ENCODE peak calls at places on chromosome 4, in six cellular contexts. One of them, this sample, is unnamed.
A peak's percentile ranks its signal among the peaks of the same experiment; 100 is the strongest.

GRCh38 chr4:126991965-126992364 is 640.8 kb upstream of the INTU start:
- DNase-seq in CD4-positive, CD25-positive, alpha-beta regulatory T cell: no peak
- DNase-seq in tibial nerve: no peak
- DNase-seq in body of pancreas: no peak
- DNase-seq in aorta: no peak
- DNase-seq in naive thymus-derived CD4-positive, alpha-beta T cell: no peak
- DNase-seq in this sample: no peak

GRCh38 chr4:171432536-171432935 is 380.7 kb upstream of the GALNTL6 start:
- DNase-seq in tibial nerve: no peak
- DNase-seq in aorta: no peak
- DNase-seq in CD4-positive, CD25-positive, alpha-beta regulatory T cell: no peak
- DNase-seq in naive thymus-derived CD4-positive, alpha-beta T cell: no peak
- DNase-seq in body of pancreas: no peak
- DNase-seq in this sample: no peak

GRCh38 chr4:82138376-82138775 is 235.4 kb downstream of the HNRNPD start:
- DNase-seq in body of pancreas: no peak
- DNase-seq in CD4-positive, CD25-positive, alpha-beta regulatory T cell: no peak
- DNase-seq in aorta: no peak
- DNase-seq in tibial nerve: no peak
- DNase-seq in naive thymus-derived CD4-positive, alpha-beta T cell: no peak
- DNase-seq in this sample: no peak

GRCh38 chr4:60805500-60806313 is 394.4 kb upstream of the ADGRL3 start:
- DNase-seq in body of pancreas: no peak
- DNase-seq in naive thymus-derived CD4-positive, alpha-beta T cell: no peak
- DNase-seq in tibial nerve: no peak
- DNase-seq in aorta: no peak
- DNase-seq in CD4-positive, CD25-positive, alpha-beta regulatory T cell: no peak
- DNase-seq in this sample: peak; percentile 55

GRCh38 chr4:16745009-16745408 is 153.4 kb downstream of the LDB2 start:
- DNase-seq in tibial nerve: no peak
- DNase-seq in CD4-positive, CD25-positive, alpha-beta regulatory T cell: no peak
- DNase-seq in body of pancreas: peak; percentile 27
- DNase-seq in aorta: no peak
- DNase-seq in naive thymus-derived CD4-positive, alpha-beta T cell: no peak
- DNase-seq in this sample: no peak

GRCh38 chr4:177726111-177726510 is 283.9 kb upstream of the AGA start:
- DNase-seq in naive thymus-derived CD4-positive, alpha-beta T cell: no peak
- DNase-seq in aorta: no peak
- DNase-seq in body of pancreas: no peak
- DNase-seq in tibial nerve: no peak
- DNase-seq in CD4-positive, CD25-positive, alpha-beta regulatory T cell: no peak
- DNase-seq in this sample: no peak

GRCh38 chr4:127967141-127967775 is 2.1 kb downstream of the ABHD18 start:
- DNase-seq in aorta: no peak
- DNase-seq in body of pancreas: no peak
- DNase-seq in naive thymus-derived CD4-positive, alpha-beta T cell: no peak
- DNase-seq in CD4-positive, CD25-positive, alpha-beta regulatory T cell: no peak
- DNase-seq in tibial nerve: no peak
- DNase-seq in this sample: no peak

GRCh38 chr4:174105202-174105601 is 178.3 kb downstream of the FBXO8 start:
- DNase-seq in aorta: no peak
- DNase-seq in naive thymus-derived CD4-positive, alpha-beta T cell: no peak
- DNase-seq in CD4-positive, CD25-positive, alpha-beta regulatory T cell: no peak
- DNase-seq in body of pancreas: no peak
- DNase-seq in tibial nerve: no peak
- DNase-seq in this sample: no peak

GRCh38 chr4:186144180-186144579 is 39.7 kb downstream of the FAM149A start:
- DNase-seq in body of pancreas: peak; percentile 40
- DNase-seq in aorta: peak; percentile 56
- DNase-seq in tibial nerve: no peak
- DNase-seq in CD4-positive, CD25-positive, alpha-beta regulatory T cell: no peak
- DNase-seq in naive thymus-derived CD4-positive, alpha-beta T cell: no peak
- DNase-seq in this sample: peak; percentile 43

GRCh38 chr4:11408569-11408968 is 20.1 kb downstream of the HS3ST1 start:
- DNase-seq in naive thymus-derived CD4-positive, alpha-beta T cell: no peak
- DNase-seq in CD4-positive, CD25-positive, alpha-beta regulatory T cell: no peak
- DNase-seq in body of pancreas: no peak
- DNase-seq in tibial nerve: no peak
- DNase-seq in aorta: no peak
- DNase-seq in this sample: no peak

GRCh38 chr4:48470135-48470534 is 13.0 kb upstream of the SLC10A4 start:
- DNase-seq in aorta: no peak
- DNase-seq in body of pancreas: no peak
- DNase-seq in tibial nerve: no peak
- DNase-seq in CD4-positive, CD25-positive, alpha-beta regulatory T cell: no peak
- DNase-seq in naive thymus-derived CD4-positive, alpha-beta T cell: no peak
- DNase-seq in this sample: no peak

GRCh38 chr4:30208731-30209435 is 511.3 kb upstream of the PCDH7 start:
- DNase-seq in tibial nerve: no peak
- DNase-seq in body of pancreas: no peak
- DNase-seq in CD4-positive, CD25-positive, alpha-beta regulatory T cell: no peak
- DNase-seq in naive thymus-derived CD4-positive, alpha-beta T cell: no peak
- DNase-seq in aorta: no peak
- DNase-seq in this sample: no peak

GRCh38 chr4:187302456-187302855 is 578.8 kb upstream of the FAT1 start:
- DNase-seq in aorta: no peak
- DNase-seq in tibial nerve: no peak
- DNase-seq in body of pancreas: no peak
- DNase-seq in naive thymus-derived CD4-positive, alpha-beta T cell: no peak
- DNase-seq in CD4-positive, CD25-positive, alpha-beta regulatory T cell: no peak
- DNase-seq in this sample: no peak

GRCh38 chr4:93319011-93319410 is 509.5 kb upstream of the ATOH1 start:
- DNase-seq in body of pancreas: no peak
- DNase-seq in aorta: no peak
- DNase-seq in CD4-positive, CD25-positive, alpha-beta regulatory T cell: no peak
- DNase-seq in tibial nerve: no peak
- DNase-seq in naive thymus-derived CD4-positive, alpha-beta T cell: no peak
- DNase-seq in this sample: no peak

GRCh38 chr4:46445689-46446339 is 55.9 kb upstream of the GABRA2 start:
- DNase-seq in tibial nerve: no peak
- DNase-seq in body of pancreas: no peak
- DNase-seq in aorta: no peak
- DNase-seq in CD4-positive, CD25-positive, alpha-beta regulatory T cell: no peak
- DNase-seq in naive thymus-derived CD4-positive, alpha-beta T cell: no peak
- DNase-seq in this sample: no peak

GRCh38 chr4:47577779-47578553 is 92.9 kb downstream of the ATP10D start:
- DNase-seq in naive thymus-derived CD4-positive, alpha-beta T cell: no peak
- DNase-seq in CD4-positive, CD25-positive, alpha-beta regulatory T cell: no peak
- DNase-seq in tibial nerve: no peak
- DNase-seq in body of pancreas: peak; percentile 27
- DNase-seq in aorta: no peak
- DNase-seq in this sample: no peak

GRCh38 chr4:147543039-147543438 is 62.1 kb downstream of the EDNRA start:
- DNase-seq in tibial nerve: no peak
- DNase-seq in aorta: no peak
- DNase-seq in body of pancreas: no peak
- DNase-seq in CD4-positive, CD25-positive, alpha-beta regulatory T cell: no peak
- DNase-seq in naive thymus-derived CD4-positive, alpha-beta T cell: no peak
- DNase-seq in this sample: no peak

GRCh38 chr4:132818091-132818490 is 331.0 kb upstream of the PCDH10 start:
- DNase-seq in aorta: no peak
- DNase-seq in body of pancreas: no peak
- DNase-seq in tibial nerve: no peak
- DNase-seq in naive thymus-derived CD4-positive, alpha-beta T cell: no peak
- DNase-seq in CD4-positive, CD25-positive, alpha-beta regulatory T cell: no peak
- DNase-seq in this sample: peak; percentile 5

GRCh38 chr4:103012085-103012484 is 7.4 kb downstream of the SLC9B1 start:
- DNase-seq in aorta: no peak
- DNase-seq in naive thymus-derived CD4-positive, alpha-beta T cell: no peak
- DNase-seq in tibial nerve: no peak
- DNase-seq in CD4-positive, CD25-positive, alpha-beta regulatory T cell: no peak
- DNase-seq in body of pancreas: peak; percentile 53
- DNase-seq in this sample: no peak

GRCh38 chr4:113958766-113959540 is 20.5 kb downstream of the ARSJ start:
- DNase-seq in aorta: no peak
- DNase-seq in naive thymus-derived CD4-positive, alpha-beta T cell: no peak
- DNase-seq in body of pancreas: no peak
- DNase-seq in tibial nerve: no peak
- DNase-seq in CD4-positive, CD25-positive, alpha-beta regulatory T cell: no peak
- DNase-seq in this sample: no peak

GRCh38 chr4:6967846-6968340 is 58.3 kb downstream of the TBC1D14 start:
- DNase-seq in naive thymus-derived CD4-positive, alpha-beta T cell: no peak
- DNase-seq in body of pancreas: no peak
- DNase-seq in aorta: no peak
- DNase-seq in tibial nerve: no peak
- DNase-seq in CD4-positive, CD25-positive, alpha-beta regulatory T cell: no peak
- DNase-seq in this sample: no peak

GRCh38 chr4:56655627-56656345 is 25.3 kb downstream of the HOPX start:
- DNase-seq in body of pancreas: no peak
- DNase-seq in CD4-positive, CD25-positive, alpha-beta regulatory T cell: peak; percentile 23
- DNase-seq in naive thymus-derived CD4-positive, alpha-beta T cell: no peak
- DNase-seq in tibial nerve: no peak
- DNase-seq in aorta: peak; percentile 51
- DNase-seq in this sample: no peak

GRCh38 chr4:56656346-56656643 is 24.8 kb downstream of the HOPX start:
- DNase-seq in body of pancreas: no peak
- DNase-seq in CD4-positive, CD25-positive, alpha-beta regulatory T cell: no peak
- DNase-seq in naive thymus-derived CD4-positive, alpha-beta T cell: peak; percentile 46
- DNase-seq in tibial nerve: no peak
- DNase-seq in aorta: no peak
- DNase-seq in this sample: no peak

GRCh38 chr4:56657128-56657527 is 24.0 kb downstream of the HOPX start:
- DNase-seq in body of pancreas: no peak
- DNase-seq in naive thymus-derived CD4-positive, alpha-beta T cell: no peak
- DNase-seq in CD4-positive, CD25-positive, alpha-beta regulatory T cell: no peak
- DNase-seq in aorta: no peak
- DNase-seq in tibial nerve: no peak
- DNase-seq in this sample: no peak

GRCh38 chr4:56657818-56658217 is 23.3 kb downstream of the HOPX start:
- DNase-seq in tibial nerve: no peak
- DNase-seq in body of pancreas: no peak
- DNase-seq in aorta: no peak
- DNase-seq in naive thymus-derived CD4-positive, alpha-beta T cell: no peak
- DNase-seq in CD4-positive, CD25-positive, alpha-beta regulatory T cell: no peak
- DNase-seq in this sample: no peak

GRCh38 chr4:56658410-56659003 is 22.6 kb downstream of the HOPX start:
- DNase-seq in aorta: no peak
- DNase-seq in naive thymus-derived CD4-positive, alpha-beta T cell: no peak
- DNase-seq in body of pancreas: no peak
- DNase-seq in tibial nerve: no peak
- DNase-seq in CD4-positive, CD25-positive, alpha-beta regulatory T cell: no peak
- DNase-seq in this sample: peak; percentile 70
- H3K4me1 ChIP-seq in aorta: no peaks in the 10 kb centered on the region
- H3K4me1 ChIP-seq in naive thymus-derived CD4-positive, alpha-beta T cell: peaks cover 23% of the 10 kb centered on the region
- H3K4me1 ChIP-seq in body of pancreas: peaks cover 17% of the 10 kb centered on the region
- H3K4me1 ChIP-seq in tibial nerve: peaks cover 27% of the 10 kb centered on the region
- H3K4me1 ChIP-seq in CD4-positive, CD25-positive, alpha-beta regulatory T cell: peaks cover 29% of the 10 kb centered on the region
- H3K4me1 ChIP-seq in this sample: peaks cover 6% of the 10 kb centered on the region

GRCh38 chr4:52135166-52135565 is 84.1 kb downstream of the SPATA18 start:
- DNase-seq in naive thymus-derived CD4-positive, alpha-beta T cell: no peak
- DNase-seq in CD4-positive, CD25-positive, alpha-beta regulatory T cell: no peak
- DNase-seq in body of pancreas: no peak
- DNase-seq in aorta: no peak
- DNase-seq in tibial nerve: no peak
- DNase-seq in this sample: no peak
- H3K4me1 ChIP-seq in naive thymus-derived CD4-positive, alpha-beta T cell: no peaks in the 10 kb centered on the region
- H3K4me1 ChIP-seq in CD4-positive, CD25-positive, alpha-beta regulatory T cell: no peaks in the 10 kb centered on the region
- H3K4me1 ChIP-seq in body of pancreas: no peaks in the 10 kb centered on the region
- H3K4me1 ChIP-seq in aorta: no peaks in the 10 kb centered on the region
- H3K4me1 ChIP-seq in tibial nerve: no peaks in the 10 kb centered on the region
- H3K4me1 ChIP-seq in this sample: no peaks in the 10 kb centered on the region

GRCh38 chr4:137946423-137946822 is 295.7 kb downstream of the SLC7A11 start:
- DNase-seq in tibial nerve: no peak
- DNase-seq in naive thymus-derived CD4-positive, alpha-beta T cell: no peak
- DNase-seq in body of pancreas: no peak
- DNase-seq in CD4-positive, CD25-positive, alpha-beta regulatory T cell: no peak
- DNase-seq in aorta: no peak
- DNase-seq in this sample: no peak

GRCh38 chr4:137952116-137952515 is 290.0 kb downstream of the SLC7A11 start:
- DNase-seq in aorta: no peak
- DNase-seq in tibial nerve: no peak
- DNase-seq in body of pancreas: no peak
- DNase-seq in naive thymus-derived CD4-positive, alpha-beta T cell: no peak
- DNase-seq in CD4-positive, CD25-positive, alpha-beta regulatory T cell: no peak
- DNase-seq in this sample: no peak

GRCh38 chr4:137950286-137950685 is 291.9 kb downstream of the SLC7A11 start:
- DNase-seq in body of pancreas: no peak
- DNase-seq in naive thymus-derived CD4-positive, alpha-beta T cell: no peak
- DNase-seq in aorta: no peak
- DNase-seq in tibial nerve: no peak
- DNase-seq in CD4-positive, CD25-positive, alpha-beta regulatory T cell: no peak
- DNase-seq in this sample: no peak

GRCh38 chr4:137955615-137956014 is 286.5 kb downstream of the SLC7A11 start:
- DNase-seq in aorta: no peak
- DNase-seq in CD4-positive, CD25-positive, alpha-beta regulatory T cell: no peak
- DNase-seq in tibial nerve: no peak
- DNase-seq in naive thymus-derived CD4-positive, alpha-beta T cell: no peak
- DNase-seq in body of pancreas: no peak
- DNase-seq in this sample: no peak

DNA sequence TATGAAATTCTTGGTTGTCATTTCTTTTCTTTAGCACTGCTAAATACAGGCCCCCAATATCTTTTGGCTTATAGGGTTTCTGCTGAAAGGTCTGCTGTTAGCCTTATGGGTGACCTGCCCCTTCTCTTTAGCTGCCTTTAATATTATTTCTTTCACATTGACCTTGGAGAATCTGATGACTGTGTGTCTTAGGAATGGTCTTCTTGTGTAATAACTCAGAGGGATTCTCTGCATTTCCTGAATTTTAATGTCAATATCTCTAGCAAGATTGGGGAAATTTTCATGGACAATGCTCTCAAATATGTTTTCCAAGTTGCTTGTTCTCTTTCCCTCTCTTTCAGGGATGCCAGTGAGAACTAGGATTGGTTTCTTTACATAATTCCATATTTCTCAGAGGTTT is 292.4 kb downstream of the SLC7A11 start:
- DNase-seq in CD4-positive, CD25-positive, alpha-beta regulatory T cell: no peak
- DNase-seq in naive thymus-derived CD4-positive, alpha-beta T cell: no peak
- DNase-seq in body of pancreas: no peak
- DNase-seq in aorta: no peak
- DNase-seq in tibial nerve: no peak
- DNase-seq in this sample: no peak
- H3K4me1 ChIP-seq in CD4-positive, CD25-positive, alpha-beta regulatory T cell: no peaks in the 10 kb centered on the region
- H3K4me1 ChIP-seq in naive thymus-derived CD4-positive, alpha-beta T cell: no peaks in the 10 kb centered on the region
- H3K4me1 ChIP-seq in body of pancreas: no peaks in the 10 kb centered on the region
- H3K4me1 ChIP-seq in aorta: no peaks in the 10 kb centered on the region
- H3K4me1 ChIP-seq in tibial nerve: no peaks in the 10 kb centered on the region
- H3K4me1 ChIP-seq in this sample: no peaks in the 10 kb centered on the region

GRCh38 chr4:108109111-108109510 is 59.6 kb downstream of the LEF1 start:
- DNase-seq in tibial nerve: no peak
- DNase-seq in CD4-positive, CD25-positive, alpha-beta regulatory T cell: no peak
- DNase-seq in naive thymus-derived CD4-positive, alpha-beta T cell: no peak
- DNase-seq in aorta: no peak
- DNase-seq in body of pancreas: no peak
- DNase-seq in this sample: no peak

GRCh38 chr4:108107729-108108382 is 60.9 kb downstream of the LEF1 start:
- DNase-seq in aorta: no peak
- DNase-seq in naive thymus-derived CD4-positive, alpha-beta T cell: peak; percentile 54
- DNase-seq in tibial nerve: no peak
- DNase-seq in CD4-positive, CD25-positive, alpha-beta regulatory T cell: peak; percentile 64
- DNase-seq in body of pancreas: no peak
- DNase-seq in this sample: no peak

GRCh38 chr4:108103096-108103495 is 65.6 kb downstream of the LEF1 start:
- DNase-seq in CD4-positive, CD25-positive, alpha-beta regulatory T cell: no peak
- DNase-seq in tibial nerve: no peak
- DNase-seq in aorta: no peak
- DNase-seq in naive thymus-derived CD4-positive, alpha-beta T cell: no peak
- DNase-seq in body of pancreas: no peak
- DNase-seq in this sample: no peak

GRCh38 chr4:108107116-108107515 is 61.6 kb downstream of the LEF1 start:
- DNase-seq in naive thymus-derived CD4-positive, alpha-beta T cell: no peak
- DNase-seq in aorta: no peak
- DNase-seq in tibial nerve: no peak
- DNase-seq in body of pancreas: no peak
- DNase-seq in CD4-positive, CD25-positive, alpha-beta regulatory T cell: no peak
- DNase-seq in this sample: no peak

GRCh38 chr4:108106186-108106585 is 62.5 kb downstream of the LEF1 start:
- DNase-seq in tibial nerve: no peak
- DNase-seq in naive thymus-derived CD4-positive, alpha-beta T cell: no peak
- DNase-seq in CD4-positive, CD25-positive, alpha-beta regulatory T cell: no peak
- DNase-seq in body of pancreas: no peak
- DNase-seq in aorta: no peak
- DNase-seq in this sample: no peak
- H3K4me1 ChIP-seq in tibial nerve: no peaks in the 10 kb centered on the region
- H3K4me1 ChIP-seq in naive thymus-derived CD4-positive, alpha-beta T cell: peaks cover 38% of the 10 kb centered on the region
- H3K4me1 ChIP-seq in CD4-positive, CD25-positive, alpha-beta regulatory T cell: peaks cover 73% of the 10 kb centered on the region
- H3K4me1 ChIP-seq in body of pancreas: peaks cover 4% of the 10 kb centered on the region
- H3K4me1 ChIP-seq in aorta: no peaks in the 10 kb centered on the region
- H3K4me1 ChIP-seq in this sample: peaks cover 17% of the 10 kb centered on the region